ENCODE peak calls at places on chromosomes 16 and 17, in six cellular contexts. E, D, J, Y, Q and W are unnamed samples.
A peak's percentile ranks its signal among the peaks of the same experiment; 100 is the strongest.

GRCh38 chr17:79073016-79073705 is 1.5 kb upstream of the ENGASE start:
- DNase-seq in E (no peak), J (no peak), Y (no peak), Q (no peak), D (no peak), W (no peak)

GRCh38 chr17:81097943-81098308 is 63.0 kb downstream of the BAIAP2 start:
- DNase-seq in D (no peak), Q (peak; percentile 61), Y (peak; percentile 61), E (no peak), J (peak; percentile 30), W (no peak)

GRCh38 chr17:51505450-51505849 is 245.1 kb downstream of the UTP18 start:
- DNase-seq in Q (no peak), D (no peak), E (no peak), J (no peak), Y (no peak), W (no peak)

GRCh38 chr17:19753049-19753444 is 4.9 kb upstream of the ALDH3A1 start:
- DNase-seq in D (peak; percentile 55), J (peak; percentile 60), Y (peak; percentile 96), E (no peak), Q (peak; percentile 97), W (no peak)

GRCh38 chr17:82180776-82181528 is 31.7 kb downstream of the CCDC57 start:
- DNase-seq in Y (no peak), D (no peak), J (no peak), Q (no peak), E (no peak), W (no peak)

GRCh38 chr17:7307686-7308624 is 527 bp downstream of the EIF5A start:
- DNase-seq in J (peak; percentile 34), E (peak; percentile 43), Q (no peak), D (peak; percentile 41), Y (peak; percentile 27), W (peak; percentile 64)

GRCh38 chr17:75345514-75346167 is 56.4 kb upstream of the SLC25A19 start:
- DNase-seq in Y (no peak), E (no peak), Q (no peak), D (no peak), J (no peak), W (peak; percentile 71)

GRCh38 chr17:30717290-30718098 is 107.0 kb downstream of the CRLF3 start:
- DNase-seq in D (no peak), Q (no peak), Y (no peak), E (no peak), J (no peak), W (no peak)

GRCh38 chr16:8760021-8760420 is 37.4 kb downstream of the TMEM186 start:
- DNase-seq in J (no peak), Q (no peak), D (no peak), Y (no peak), E (no peak), W (no peak)

GRCh38 chr17:27532269-27533067 is 76.2 kb downstream of the KSR1 start:
- DNase-seq in D (peak; percentile 97), Y (no peak), Q (no peak), E (no peak), J (peak; percentile 98), W (peak; percentile 28)

GRCh38 chr16:2090819-2091721 is 43.3 kb downstream of the TSC2 start:
- DNase-seq in Y (no peak), Q (peak; percentile 62), D (peak; percentile 54), E (no peak), J (no peak), W (peak; percentile 88)

GRCh38 chr16:70594569-70594968 is 51.8 kb upstream of the IL34 start:
- DNase-seq in Y (peak; percentile 65), J (no peak), D (no peak), Q (peak; percentile 75), E (no peak), W (no peak)

GRCh38 chr17:68709995-68710780 is 109.0 kb upstream of the FAM20A start:
- DNase-seq in J (peak; percentile 76), D (peak; percentile 81), Q (no peak), Y (no peak), E (no peak), W (no peak)

GRCh38 chr17:4499431-4500187 is 928 bp downstream of the SPNS2 start:
- DNase-seq in D (no peak), Y (no peak), Q (no peak), E (no peak), J (no peak), W (peak; percentile 66)

GRCh38 chr17:13346081-13346533 is 255.6 kb downstream of the HS3ST3A1 start:
- DNase-seq in Q (no peak), D (peak; percentile 98), Y (peak; percentile 93), E (no peak), J (peak; percentile 97), W (peak; percentile 64)

GRCh38 chr16:23509441-23509754 is 896 bp downstream of the GGA2 start:
- DNase-seq in Y (no peak), D (no peak), J (no peak), Q (no peak), E (no peak), W (no peak)

GRCh38 chr16:89197033-89197632 is 3.2 kb downstream of the SLC22A31 start:
- DNase-seq in E (no peak), D (no peak), Y (no peak), J (no peak), Q (no peak), W (no peak)

GRCh38 chr16:27175888-27176287 is 27.4 kb upstream of the KDM8 start:
- DNase-seq in D (no peak), Q (no peak), E (no peak), J (no peak), Y (no peak), W (peak; percentile 21)

GRCh38 chr17:29557085-29557697 is 9.6 kb downstream of the ABHD15 start:
- DNase-seq in D (no peak), J (peak; percentile 62), E (no peak), Q (peak; percentile 52), Y (peak; percentile 34), W (no peak)

GRCh38 chr16:85592700-85593502 is 20.2 kb upstream of the GSE1 start:
- DNase-seq in E (no peak), J (peak; percentile 59), D (peak; percentile 62), Q (no peak), Y (no peak), W (no peak)
- H4K20me1 ChIP-seq in E (no peaks in the 10 kb centered on the region), J (peaks cover 74% of the 10 kb centered on the region), D (peaks cover 2% of the 10 kb centered on the region), Q (peaks cover 73% of the 10 kb centered on the region), Y (no peaks in the 10 kb centered on the region), W (no peaks in the 10 kb centered on the region)

DNA sequence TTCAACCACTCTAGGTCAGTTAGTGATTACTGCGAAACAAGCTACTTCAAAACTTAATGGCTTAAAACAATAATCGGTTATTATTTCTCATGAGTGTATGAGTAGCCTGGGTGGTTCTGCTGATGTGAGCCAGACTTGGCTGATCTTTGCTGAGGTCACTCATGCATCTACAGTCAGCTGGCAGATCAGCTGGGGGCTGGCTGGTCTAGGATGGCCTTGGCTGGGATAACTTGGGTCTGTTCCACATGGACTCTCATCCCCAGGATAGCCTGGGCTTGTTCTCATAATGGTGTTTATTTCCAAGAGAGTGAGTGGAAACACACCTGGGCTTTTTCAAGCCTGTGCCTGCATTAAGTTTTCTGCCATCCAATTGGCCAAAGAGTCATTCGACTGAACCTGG is 13.0 kb downstream of the CCDC182 start:
- DNase-seq in Y (no peak), J (no peak), E (no peak), D (no peak), Q (no peak), W (no peak)
- H4K20me1 ChIP-seq in Y (no peaks in the 10 kb centered on the region), J (no peaks in the 10 kb centered on the region), E (no peaks in the 10 kb centered on the region), D (no peaks in the 10 kb centered on the region), Q (no peaks in the 10 kb centered on the region), W (no peaks in the 10 kb centered on the region)

GRCh38 chr16:3861808-3862451 is 18.6 kb downstream of the CREBBP start:
- DNase-seq in Q (no peak), J (peak; percentile 63), D (no peak), Y (no peak), E (no peak), W (no peak)
- H4K20me1 ChIP-seq in Q (peaks cover 92% of the 10 kb centered on the region), J (peaks cover 100% of the 10 kb centered on the region), D (peaks cover 17% of the 10 kb centered on the region), Y (peaks cover 13% of the 10 kb centered on the region), E (peaks cover 77% of the 10 kb centered on the region), W (peaks cover 80% of the 10 kb centered on the region)

DNA sequence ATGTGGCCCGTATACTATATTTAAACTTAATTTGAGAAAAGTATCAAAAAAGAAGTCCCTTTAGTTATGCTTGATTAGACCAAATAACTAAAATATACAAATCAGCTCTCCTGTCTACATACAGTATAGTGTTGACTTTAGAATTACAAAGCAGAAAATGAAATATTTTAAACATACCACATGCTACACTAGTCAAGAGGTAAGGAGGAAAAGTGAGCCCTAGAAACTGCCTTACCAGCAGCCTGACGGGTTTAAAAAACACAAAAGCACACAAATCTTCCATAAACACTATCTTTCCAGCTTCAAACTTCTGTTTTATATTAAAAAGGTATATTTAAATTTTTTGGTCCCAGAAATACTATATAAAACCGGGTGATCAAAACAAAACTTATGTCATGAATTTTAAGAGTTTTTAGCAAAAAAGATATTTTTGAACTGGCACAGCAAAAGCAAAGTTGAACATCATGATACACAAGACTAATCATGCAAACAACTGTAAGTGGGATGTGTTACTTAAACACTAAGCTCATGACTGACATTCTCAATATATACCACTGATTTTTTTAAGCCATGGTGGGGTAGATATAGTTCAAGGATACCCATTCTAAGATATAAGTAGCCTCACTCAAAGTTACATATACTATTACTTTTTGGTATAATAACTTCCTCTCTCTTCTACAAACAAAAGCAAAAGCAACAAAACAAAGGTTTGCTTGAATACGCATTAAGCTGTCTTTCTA is 11.8 kb downstream of the KLHL10 start:
- DNase-seq in Q (no peak), Y (no peak), D (no peak), J (no peak), E (no peak), W (no peak)
- H4K20me1 ChIP-seq in Q (peaks cover 37% of the 10 kb centered on the region), Y (no peaks in the 10 kb centered on the region), D (no peaks in the 10 kb centered on the region), J (peaks cover 33% of the 10 kb centered on the region), E (peaks cover 3% of the 10 kb centered on the region), W (peaks cover 17% of the 10 kb centered on the region)